ENCODE peak calls at places on chromosomes 3 and 15, in eight cellular contexts. Q is T-helper 1 cell; I is astrocyte of the spinal cord; U is stimulated activated CD4-positive, alpha-beta T cell treated with anti-CD3 and anti-CD28 coated beads, Interleukin-2, amount 100 ng/mL, for 48 hours; L is G401; Z is NCI-H226; O is breast epithelium; D is NCI-H82. X is an unnamed sample.
A peak's percentile ranks its signal among the peaks of the same experiment; 100 is the strongest.

GRCh38 chr15:68399096-68400065 is 32.6 kb downstream of the ITGA11 start:
- DNase-seq in Q (no peak), I (no peak), U (no peak), L (no peak), Z (no peak), O (no peak), D (no peak), X (no peak)

GRCh38 chr3:188197388-188197847 is 43.5 kb downstream of the LPP start:
- DNase-seq in Q (no peak), I (peak; percentile 22), U (no peak), L (no peak), Z (no peak), O (no peak), D (no peak), X (no peak)

GRCh38 chr15:28783873-28784272 is 64.6 kb downstream of the GOLGA6L7 start:
- DNase-seq in Q (no peak), I (no peak), U (no peak), L (no peak), Z (no peak), O (no peak), D (no peak), X (no peak)

GRCh38 chr3:129855454-129856419 is 37.8 kb downstream of the TMCC1 start:
- DNase-seq in Q (no peak), I (peak; percentile 74), U (no peak), L (peak; percentile 43), Z (peak; percentile 13), O (no peak), D (no peak), X (no peak)

GRCh38 chr15:73841756-73842590 is 31.4 kb upstream of the TBC1D21 start:
- DNase-seq in Q (no peak), I (no peak), U (no peak), L (peak; percentile 54), Z (no peak), O (no peak), D (no peak), X (no peak)

GRCh38 chr3:36648241-36649034 is 115.9 kb downstream of the DCLK3 start:
- DNase-seq in Q (no peak), I (peak; percentile 95), U (no peak), L (no peak), Z (peak; percentile 81), O (no peak), D (no peak), X (peak; percentile 73)

GRCh38 chr15:86772369-86773059 is 692.8 kb downstream of the AGBL1 start:
- DNase-seq in Q (no peak), I (no peak), U (no peak), L (no peak), Z (no peak), O (no peak), D (no peak), X (no peak)

GRCh38 chr3:61224823-61225222 is 26.4 kb downstream of the FHIT start:
- DNase-seq in Q (no peak), I (no peak), U (no peak), L (no peak), Z (no peak), O (no peak), D (no peak), X (no peak)

GRCh38 chr15:52441846-52442245 is 86.8 kb downstream of the MYO5A start:
- DNase-seq in Q (no peak), I (no peak), U (no peak), L (no peak), Z (peak; percentile 60), O (no peak), D (no peak), X (no peak)

GRCh38 chr3:142962520-142963265 is 781 bp downstream of the PAQR9 start:
- DNase-seq in Q (no peak), I (no peak), U (no peak), L (no peak), Z (no peak), O (no peak), D (peak; percentile 56), X (no peak)

GRCh38 chr3:132038198-132038825 is 3.5 kb upstream of the CPNE4 start:
- DNase-seq in Q (no peak), I (peak; percentile 44), U (no peak), L (peak; percentile 6), Z (no peak), O (no peak), D (peak; percentile 51), X (peak; percentile 22)

GRCh38 chr15:77984446-77984861 is 93.1 kb downstream of the TBC1D2B start:
- DNase-seq in Q (no peak), I (no peak), U (no peak), L (no peak), Z (no peak), O (no peak), D (no peak), X (no peak)

GRCh38 chr3:50334339-50335075 is 6.1 kb downstream of the RASSF1 start:
- DNase-seq in Q (no peak), I (no peak), U (no peak), L (no peak), Z (no peak), O (no peak), D (no peak), X (no peak)

GRCh38 chr3:46960081-46960701 is 16.4 kb downstream of the CCDC12 start:
- DNase-seq in Q (no peak), I (peak; percentile 70), U (no peak), L (no peak), Z (peak; percentile 45), O (no peak), D (no peak), X (no peak)

GRCh38 chr3:66378256-66378655 is 122.6 kb downstream of the LRIG1 start:
- DNase-seq in Q (no peak), I (no peak), U (peak; percentile 24), L (no peak), Z (no peak), O (no peak), D (peak; percentile 45), X (no peak)

GRCh38 chr3:186605078-186605477 is 7.8 kb upstream of the AHSG start:
- DNase-seq in Q (no peak), I (no peak), U (no peak), L (no peak), Z (no peak), O (no peak), D (peak; percentile 44), X (peak; percentile 40)

GRCh38 chr15:33443699-33444098 is 132.9 kb downstream of the RYR3 start:
- DNase-seq in Q (no peak), I (no peak), U (no peak), L (no peak), Z (no peak), O (no peak), D (no peak), X (no peak)

GRCh38 chr3:24141548-24141947 is 196.5 kb downstream of the NR1D2 start:
- DNase-seq in Q (no peak), I (no peak), U (no peak), L (no peak), Z (no peak), O (no peak), D (no peak), X (no peak)

GRCh38 chr3:178486903-178487302 is 49.3 kb upstream of the KCNMB2 start:
- DNase-seq in Q (no peak), I (no peak), U (no peak), L (no peak), Z (no peak), O (no peak), D (no peak), X (no peak)

GRCh38 chr15:31280831-31281216 is 45.8 kb upstream of the KLF13 start:
- DNase-seq in Q (no peak), I (no peak), U (no peak), L (no peak), Z (no peak), O (no peak), D (no peak), X (no peak)

GRCh38 chr3:55771503-55771902 is 284.4 kb upstream of the WNT5A start:
- DNase-seq in Q (no peak), I (no peak), U (no peak), L (peak; percentile 61), Z (no peak), O (no peak), D (no peak), X (no peak)

GRCh38 chr3:127660621-127661253 is 12.0 kb upstream of the ABTB1 start:
- DNase-seq in Q (no peak), I (no peak), U (no peak), L (no peak), Z (no peak), O (no peak), D (no peak), X (no peak)

GRCh38 chr3:97882975-97883598 is 61.3 kb downstream of the CRYBG3 start:
- DNase-seq in Q (no peak), I (peak; percentile 73), U (no peak), L (no peak), Z (peak; percentile 44), O (no peak), D (no peak), X (peak; percentile 56)

GRCh38 chr3:11601446-11602241 is 42.1 kb downstream of the VGLL4 start:
- DNase-seq in Q (no peak), I (peak; percentile 68), U (no peak), L (no peak), Z (no peak), O (no peak), D (no peak), X (no peak)

GRCh38 chr3:52005571-52005986 is 9.9 kb upstream of the RPL29 start:
- DNase-seq in Q (no peak), I (peak; percentile 47), U (no peak), L (no peak), Z (no peak), O (no peak), D (peak; percentile 79), X (no peak)

GRCh38 chr15:31799711-31800321 is 230.5 kb upstream of the CHRNA7 start:
- DNase-seq in Q (no peak), I (no peak), U (no peak), L (peak; percentile 88), Z (no peak), O (no peak), D (no peak), X (no peak)

GRCh38 chr3:46680298-46680826 is 13.1 kb downstream of the ALS2CL start:
- DNase-seq in Q (no peak), I (no peak), U (no peak), L (no peak), Z (no peak), O (no peak), D (no peak), X (no peak)

GRCh38 chr3:87298111-87298718 is 21.8 kb upstream of the POU1F1 start:
- DNase-seq in Q (no peak), I (peak; percentile 55), U (no peak), L (peak; percentile 58), Z (no peak), O (no peak), D (peak; percentile 59), X (peak; percentile 23)

GRCh38 chr3:54780336-54780735 is 147.5 kb downstream of the LRTM1 start:
- DNase-seq in Q (no peak), I (no peak), U (no peak), L (no peak), Z (no peak), O (no peak), D (no peak), X (no peak)

GRCh38 chr3:38534180-38534579 is 38.0 kb downstream of the EXOG start:
- DNase-seq in Q (no peak), I (no peak), U (no peak), L (no peak), Z (no peak), O (no peak), D (no peak), X (no peak)

GRCh38 chr3:110646496-110646895 is 425.1 kb upstream of the NECTIN3 start:
- DNase-seq in Q (no peak), I (no peak), U (no peak), L (no peak), Z (no peak), O (no peak), D (no peak), X (no peak)

GRCh38 chr3:115281697-115282685 is 134.9 kb upstream of the ZBTB20 start:
- DNase-seq in Q (no peak), I (peak; percentile 8), U (no peak), L (no peak), Z (no peak), O (no peak), D (no peak), X (no peak)

GRCh38 chr3:133606342-133606741 is 32.9 kb downstream of the CDV3 start:
- DNase-seq in Q (no peak), I (no peak), U (no peak), L (no peak), Z (no peak), O (no peak), D (no peak), X (no peak)

GRCh38 chr15:58582150-58582549 is 150.4 kb downstream of the LIPC start:
- DNase-seq in Q (no peak), I (no peak), U (no peak), L (no peak), Z (no peak), O (no peak), D (no peak), X (no peak)

X was measured in foreskin keratinocyte.